ENCODE peak calls at places on chromosomes 7 and 10, in eight cellular contexts. One of them, this sample, is unnamed.

GRCh38 chr10:79129361-79129997 is 60.7 kb downstream of the ZMIZ1 start:
- DNase-seq in fibroblast of pulmonary artery: no peak
- DNase-seq in HFFc6: no peak
- DNase-seq in GM13976: no peak
- DNase-seq in cardiac muscle cell: peak
- DNase-seq in fibroblast of lung: peak
- DNase-seq in brain microvascular endothelial cell: peak
- DNase-seq in GM13977: no peak
- DNase-seq in this sample: no peak

GRCh38 chr10:132666733-132667612 is 119.0 kb downstream of the NKX6-2 start:
- DNase-seq in fibroblast of pulmonary artery: peak
- DNase-seq in HFFc6: no peak
- DNase-seq in GM13976: no peak
- DNase-seq in cardiac muscle cell: no peak
- DNase-seq in fibroblast of lung: peak
- DNase-seq in brain microvascular endothelial cell: peak
- DNase-seq in GM13977: no peak
- DNase-seq in this sample: no peak

GRCh38 chr7:108287857-108288256 is 157.7 kb upstream of the LAMB4 start:
- DNase-seq in fibroblast of pulmonary artery: no peak
- DNase-seq in HFFc6: no peak
- DNase-seq in GM13976: no peak
- DNase-seq in cardiac muscle cell: no peak
- DNase-seq in fibroblast of lung: no peak
- DNase-seq in brain microvascular endothelial cell: no peak
- DNase-seq in GM13977: no peak
- DNase-seq in this sample: no peak

GRCh38 chr7:18421297-18422004 is 74.1 kb upstream of the HDAC9 start:
- DNase-seq in fibroblast of pulmonary artery: no peak
- DNase-seq in HFFc6: no peak
- DNase-seq in GM13976: peak
- DNase-seq in cardiac muscle cell: peak
- DNase-seq in fibroblast of lung: peak
- DNase-seq in brain microvascular endothelial cell: no peak
- DNase-seq in GM13977: peak
- DNase-seq in this sample: peak

GRCh38 chr7:102248081-102248455 is 38.6 kb upstream of the SH2B2 start:
- DNase-seq in fibroblast of pulmonary artery: no peak
- DNase-seq in HFFc6: no peak
- DNase-seq in GM13976: no peak
- DNase-seq in cardiac muscle cell: no peak
- DNase-seq in fibroblast of lung: no peak
- DNase-seq in brain microvascular endothelial cell: no peak
- DNase-seq in GM13977: no peak
- DNase-seq in this sample: no peak

GRCh38 chr7:107029061-107029763 is 15.3 kb upstream of the PRKAR2B start:
- DNase-seq in fibroblast of pulmonary artery: no peak
- DNase-seq in HFFc6: no peak
- DNase-seq in GM13976: no peak
- DNase-seq in cardiac muscle cell: no peak
- DNase-seq in fibroblast of lung: no peak
- DNase-seq in brain microvascular endothelial cell: no peak
- DNase-seq in GM13977: no peak
- DNase-seq in this sample: no peak

GRCh38 chr7:77354484-77354883 is 61.7 kb downstream of the GSAP start:
- DNase-seq in fibroblast of pulmonary artery: no peak
- DNase-seq in HFFc6: no peak
- DNase-seq in GM13976: no peak
- DNase-seq in cardiac muscle cell: no peak
- DNase-seq in fibroblast of lung: no peak
- DNase-seq in brain microvascular endothelial cell: no peak
- DNase-seq in GM13977: no peak
- DNase-seq in this sample: no peak

GRCh38 chr10:4983615-4984216 is 19.9 kb downstream of the AKR1C2 start:
- DNase-seq in fibroblast of pulmonary artery: no peak
- DNase-seq in HFFc6: no peak
- DNase-seq in GM13976: no peak
- DNase-seq in cardiac muscle cell: no peak
- DNase-seq in fibroblast of lung: no peak
- DNase-seq in brain microvascular endothelial cell: no peak
- DNase-seq in GM13977: no peak
- DNase-seq in this sample: no peak

GRCh38 chr10:127945335-127945734 is 38.4 kb downstream of the PTPRE start:
- DNase-seq in fibroblast of pulmonary artery: peak
- DNase-seq in HFFc6: no peak
- DNase-seq in GM13976: no peak
- DNase-seq in cardiac muscle cell: no peak
- DNase-seq in fibroblast of lung: peak
- DNase-seq in brain microvascular endothelial cell: peak
- DNase-seq in GM13977: no peak
- DNase-seq in this sample: no peak

GRCh38 chr10:52451817-52452216 is 137.7 kb downstream of the DKK1 start:
- DNase-seq in fibroblast of pulmonary artery: peak
- DNase-seq in HFFc6: peak
- DNase-seq in GM13976: no peak
- DNase-seq in cardiac muscle cell: no peak
- DNase-seq in fibroblast of lung: peak
- DNase-seq in brain microvascular endothelial cell: no peak
- DNase-seq in GM13977: no peak
- DNase-seq in this sample: no peak

GRCh38 chr10:51895209-51895608 is 195.8 kb upstream of the CSTF2T start:
- DNase-seq in fibroblast of pulmonary artery: peak
- DNase-seq in HFFc6: peak
- DNase-seq in GM13976: no peak
- DNase-seq in cardiac muscle cell: no peak
- DNase-seq in fibroblast of lung: peak
- DNase-seq in brain microvascular endothelial cell: peak
- DNase-seq in GM13977: no peak
- DNase-seq in this sample: no peak

GRCh38 chr10:38146579-38147333 is 52.6 kb downstream of the ZNF37A start:
- DNase-seq in fibroblast of pulmonary artery: no peak
- DNase-seq in HFFc6: no peak
- DNase-seq in GM13976: no peak
- DNase-seq in cardiac muscle cell: no peak
- DNase-seq in fibroblast of lung: no peak
- DNase-seq in brain microvascular endothelial cell: no peak
- DNase-seq in GM13977: no peak
- DNase-seq in this sample: no peak

GRCh38 chr7:91846436-91846835 is 34.1 kb downstream of the MTERF1 start:
- DNase-seq in fibroblast of pulmonary artery: peak
- DNase-seq in HFFc6: peak
- DNase-seq in GM13976: no peak
- DNase-seq in cardiac muscle cell: no peak
- DNase-seq in fibroblast of lung: peak
- DNase-seq in brain microvascular endothelial cell: no peak
- DNase-seq in GM13977: no peak
- DNase-seq in this sample: no peak

GRCh38 chr7:149171894-149172533 is 23.3 kb upstream of the ZNF282 start:
- DNase-seq in fibroblast of pulmonary artery: peak
- DNase-seq in HFFc6: no peak
- DNase-seq in GM13976: no peak
- DNase-seq in cardiac muscle cell: no peak
- DNase-seq in fibroblast of lung: peak
- DNase-seq in brain microvascular endothelial cell: no peak
- DNase-seq in GM13977: no peak
- DNase-seq in this sample: no peak

GRCh38 chr7:132176719-132177118 is 399.6 kb downstream of the PLXNA4 start:
- DNase-seq in fibroblast of pulmonary artery: no peak
- DNase-seq in HFFc6: no peak
- DNase-seq in GM13976: no peak
- DNase-seq in cardiac muscle cell: no peak
- DNase-seq in fibroblast of lung: no peak
- DNase-seq in brain microvascular endothelial cell: no peak
- DNase-seq in GM13977: no peak
- DNase-seq in this sample: no peak

GRCh38 chr7:4633012-4633411 is 49.1 kb upstream of the FOXK1 start:
- DNase-seq in fibroblast of pulmonary artery: peak
- DNase-seq in HFFc6: no peak
- DNase-seq in GM13976: no peak
- DNase-seq in cardiac muscle cell: no peak
- DNase-seq in fibroblast of lung: peak
- DNase-seq in brain microvascular endothelial cell: peak
- DNase-seq in GM13977: no peak
- DNase-seq in this sample: no peak
- TF ChIP-seq CTCF in fibroblast of pulmonary artery: no peak
- TF ChIP-seq CTCF in HFFc6: no peak
- TF ChIP-seq CTCF in GM13976: no peak
- TF ChIP-seq CTCF in cardiac muscle cell: no peak
- TF ChIP-seq CTCF in fibroblast of lung: no peak
- TF ChIP-seq CTCF in brain microvascular endothelial cell: no peak
- TF ChIP-seq CTCF in GM13977: no peak
- TF ChIP-seq CTCF in this sample: no peak

GRCh38 chr10:113987805-113988204 is 55.9 kb upstream of the ADRB1 start:
- DNase-seq in fibroblast of pulmonary artery: peak
- DNase-seq in HFFc6: no peak
- DNase-seq in GM13976: no peak
- DNase-seq in cardiac muscle cell: no peak
- DNase-seq in fibroblast of lung: no peak
- DNase-seq in brain microvascular endothelial cell: no peak
- DNase-seq in GM13977: no peak
- DNase-seq in this sample: no peak

GRCh38 chr10:113987156-113987555 is 56.5 kb upstream of the ADRB1 start:
- DNase-seq in fibroblast of pulmonary artery: no peak
- DNase-seq in HFFc6: no peak
- DNase-seq in GM13976: no peak
- DNase-seq in cardiac muscle cell: no peak
- DNase-seq in fibroblast of lung: no peak
- DNase-seq in brain microvascular endothelial cell: no peak
- DNase-seq in GM13977: no peak
- DNase-seq in this sample: no peak

GRCh38 chr10:113986316-113986715 is 57.4 kb upstream of the ADRB1 start:
- DNase-seq in fibroblast of pulmonary artery: no peak
- DNase-seq in HFFc6: no peak
- DNase-seq in GM13976: no peak
- DNase-seq in cardiac muscle cell: no peak
- DNase-seq in fibroblast of lung: no peak
- DNase-seq in brain microvascular endothelial cell: no peak
- DNase-seq in GM13977: no peak
- DNase-seq in this sample: no peak

GRCh38 chr10:113991091-113991860 is 52.4 kb upstream of the ADRB1 start:
- DNase-seq in fibroblast of pulmonary artery: no peak
- DNase-seq in HFFc6: no peak
- DNase-seq in GM13976: no peak
- DNase-seq in cardiac muscle cell: no peak
- DNase-seq in fibroblast of lung: peak
- DNase-seq in brain microvascular endothelial cell: no peak
- DNase-seq in GM13977: no peak
- DNase-seq in this sample: no peak

GRCh38 chr10:113988535-113988934 is 55.1 kb upstream of the ADRB1 start:
- DNase-seq in fibroblast of pulmonary artery: no peak
- DNase-seq in HFFc6: no peak
- DNase-seq in GM13976: no peak
- DNase-seq in cardiac muscle cell: no peak
- DNase-seq in fibroblast of lung: no peak
- DNase-seq in brain microvascular endothelial cell: no peak
- DNase-seq in GM13977: no peak
- DNase-seq in this sample: no peak
- TF ChIP-seq CTCF in fibroblast of pulmonary artery: no peak
- TF ChIP-seq CTCF in HFFc6: no peak
- TF ChIP-seq CTCF in GM13976: no peak
- TF ChIP-seq CTCF in cardiac muscle cell: no peak
- TF ChIP-seq CTCF in fibroblast of lung: no peak
- TF ChIP-seq CTCF in brain microvascular endothelial cell: no peak
- TF ChIP-seq CTCF in GM13977: no peak
- TF ChIP-seq CTCF in this sample: no peak

GRCh38 chr7:121328508-121329459 is at the start of gene WNT16:
- DNase-seq in fibroblast of pulmonary artery: no peak
- DNase-seq in HFFc6: no peak
- DNase-seq in GM13976: peak
- DNase-seq in cardiac muscle cell: peak
- DNase-seq in fibroblast of lung: no peak
- DNase-seq in brain microvascular endothelial cell: no peak
- DNase-seq in GM13977: peak
- DNase-seq in this sample: peak

GRCh38 chr7:121329460-121330052 is 756 bp downstream of the WNT16 start:
- DNase-seq in fibroblast of pulmonary artery: no peak
- DNase-seq in HFFc6: no peak
- DNase-seq in GM13976: peak
- DNase-seq in cardiac muscle cell: peak
- DNase-seq in fibroblast of lung: peak
- DNase-seq in brain microvascular endothelial cell: no peak
- DNase-seq in GM13977: peak
- DNase-seq in this sample: peak

GRCh38 chr7:121331574-121331973 is 2.8 kb downstream of the WNT16 start:
- DNase-seq in fibroblast of pulmonary artery: no peak
- DNase-seq in HFFc6: no peak
- DNase-seq in GM13976: no peak
- DNase-seq in cardiac muscle cell: no peak
- DNase-seq in fibroblast of lung: no peak
- DNase-seq in brain microvascular endothelial cell: no peak
- DNase-seq in GM13977: no peak
- DNase-seq in this sample: no peak

GRCh38 chr7:121331048-121331447 is 2.2 kb downstream of the WNT16 start:
- DNase-seq in fibroblast of pulmonary artery: no peak
- DNase-seq in HFFc6: no peak
- DNase-seq in GM13976: no peak
- DNase-seq in cardiac muscle cell: no peak
- DNase-seq in fibroblast of lung: no peak
- DNase-seq in brain microvascular endothelial cell: no peak
- DNase-seq in GM13977: no peak
- DNase-seq in this sample: no peak

GRCh38 chr7:121330053-121330833 is 1.4 kb downstream of the WNT16 start:
- DNase-seq in fibroblast of pulmonary artery: no peak
- DNase-seq in HFFc6: no peak
- DNase-seq in GM13976: peak
- DNase-seq in cardiac muscle cell: peak
- DNase-seq in fibroblast of lung: no peak
- DNase-seq in brain microvascular endothelial cell: no peak
- DNase-seq in GM13977: peak
- DNase-seq in this sample: peak
- TF ChIP-seq CTCF in fibroblast of pulmonary artery: no peak
- TF ChIP-seq CTCF in HFFc6: no peak
- TF ChIP-seq CTCF in GM13976: no peak
- TF ChIP-seq CTCF in cardiac muscle cell: no peak
- TF ChIP-seq CTCF in fibroblast of lung: peak
- TF ChIP-seq CTCF in brain microvascular endothelial cell: peak
- TF ChIP-seq CTCF in GM13977: no peak
- TF ChIP-seq CTCF in this sample: no peak

DNA sequence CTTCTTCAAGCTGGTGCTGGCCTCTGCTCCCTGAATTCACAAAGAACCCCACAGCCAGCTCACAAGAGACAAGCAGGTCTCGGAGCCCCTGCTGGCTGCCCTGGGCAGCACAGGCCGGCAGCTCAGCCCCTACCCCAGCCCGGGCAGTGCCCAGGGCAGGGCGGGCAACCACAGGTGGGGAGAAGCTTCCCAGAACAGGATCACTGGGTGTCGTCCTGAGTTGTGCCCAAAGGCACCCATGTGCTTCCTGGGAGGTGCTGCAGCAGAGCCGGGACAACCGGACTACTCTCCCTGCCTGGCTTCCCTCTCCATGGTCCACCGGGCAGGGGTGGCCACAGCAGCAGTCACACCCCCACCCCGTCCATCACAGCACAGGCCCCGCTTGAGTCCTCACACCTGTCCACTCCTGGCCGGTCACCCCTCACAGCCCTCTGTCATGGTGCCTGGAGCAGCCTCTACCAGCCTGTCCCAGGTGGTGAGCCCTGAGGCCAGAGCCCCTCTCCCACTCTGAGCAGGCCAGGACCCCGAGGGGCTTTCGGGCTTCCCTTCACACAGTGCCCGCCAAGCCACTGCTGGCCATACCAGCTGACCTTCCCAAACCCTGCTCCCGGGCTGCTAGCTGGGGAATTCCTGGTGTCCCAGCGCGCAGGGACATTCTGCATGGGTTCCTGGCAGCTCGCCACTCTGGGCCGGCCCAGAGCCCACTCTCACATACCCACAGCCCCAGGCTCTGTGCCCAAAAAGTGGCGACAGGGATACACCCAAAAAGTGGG is 3.1 kb downstream of the RASGEF1A start:
- DNase-seq in fibroblast of pulmonary artery: no peak
- DNase-seq in HFFc6: no peak
- DNase-seq in GM13976: peak
- DNase-seq in cardiac muscle cell: no peak
- DNase-seq in fibroblast of lung: no peak
- DNase-seq in brain microvascular endothelial cell: no peak
- DNase-seq in GM13977: peak
- DNase-seq in this sample: no peak
- TF ChIP-seq CTCF in fibroblast of pulmonary artery: peak
- TF ChIP-seq CTCF in HFFc6: peak
- TF ChIP-seq CTCF in GM13976: no peak
- TF ChIP-seq CTCF in cardiac muscle cell: peak
- TF ChIP-seq CTCF in fibroblast of lung: peak
- TF ChIP-seq CTCF in brain microvascular endothelial cell: peak
- TF ChIP-seq CTCF in GM13977: no peak
- TF ChIP-seq CTCF in this sample: no peak

This sample was measured in GM10248.